ENCODE peak calls at places on chromosomes 16 and 17, in six cellular contexts. One of them, this sample, is unnamed. For H3K4me1 and H3K36me3, the result is how much of the 10 kb centered on the place peaks cover.

GRCh38 chr17:79223471-79223870 is 148.8 kb downstream of the ENGASE start:
- DNase-seq in heart left ventricle: no peak
- DNase-seq in GM23338: no peak
- DNase-seq in tibial nerve: no peak
- DNase-seq in HepG2: no peak
- DNase-seq in neuronal stem cell: no peak
- DNase-seq in this sample: no peak

GRCh38 chr17:7102421-7102820 is 12.2 kb downstream of the ASGR2 start:
- DNase-seq in heart left ventricle: no peak
- DNase-seq in GM23338: no peak
- DNase-seq in tibial nerve: no peak
- DNase-seq in HepG2: no peak
- DNase-seq in neuronal stem cell: no peak
- DNase-seq in this sample: no peak

GRCh38 chr17:71428897-71429296 is 691.9 kb upstream of the SOX9 start:
- DNase-seq in heart left ventricle: no peak
- DNase-seq in GM23338: no peak
- DNase-seq in tibial nerve: no peak
- DNase-seq in HepG2: no peak
- DNase-seq in neuronal stem cell: no peak
- DNase-seq in this sample: no peak

GRCh38 chr16:27315333-27316037 is 1.7 kb downstream of the IL4R start:
- DNase-seq in heart left ventricle: peak
- DNase-seq in GM23338: peak
- DNase-seq in tibial nerve: no peak
- DNase-seq in HepG2: peak
- DNase-seq in neuronal stem cell: no peak
- DNase-seq in this sample: peak

GRCh38 chr17:17001874-17002520 is 30.1 kb upstream of the TNFRSF13B start:
- DNase-seq in heart left ventricle: peak
- DNase-seq in GM23338: peak
- DNase-seq in tibial nerve: peak
- DNase-seq in HepG2: peak
- DNase-seq in neuronal stem cell: peak
- DNase-seq in this sample: peak

GRCh38 chr17:8742274-8742673 is 2.4 kb downstream of the CCDC42 start:
- DNase-seq in heart left ventricle: no peak
- DNase-seq in GM23338: no peak
- DNase-seq in tibial nerve: no peak
- DNase-seq in HepG2: no peak
- DNase-seq in neuronal stem cell: no peak
- DNase-seq in this sample: no peak

GRCh38 chr17:55283256-55283965 is 18.7 kb downstream of the HLF start:
- DNase-seq in heart left ventricle: no peak
- DNase-seq in GM23338: no peak
- DNase-seq in tibial nerve: no peak
- DNase-seq in HepG2: peak
- DNase-seq in neuronal stem cell: no peak
- DNase-seq in this sample: no peak

GRCh38 chr16:787261-787966 is 767 bp downstream of the RPUSD1 start:
- DNase-seq in heart left ventricle: no peak
- DNase-seq in GM23338: no peak
- DNase-seq in tibial nerve: no peak
- DNase-seq in HepG2: no peak
- DNase-seq in neuronal stem cell: no peak
- DNase-seq in this sample: no peak

GRCh38 chr16:84952335-84953050 is 58.8 kb downstream of the ZDHHC7 start:
- DNase-seq in heart left ventricle: peak
- DNase-seq in GM23338: peak
- DNase-seq in tibial nerve: peak
- DNase-seq in HepG2: peak
- DNase-seq in neuronal stem cell: peak
- DNase-seq in this sample: peak

GRCh38 chr16:879986-880385 is 79.5 kb upstream of the GNG13 start:
- DNase-seq in heart left ventricle: no peak
- DNase-seq in GM23338: no peak
- DNase-seq in tibial nerve: no peak
- DNase-seq in HepG2: no peak
- DNase-seq in neuronal stem cell: no peak
- DNase-seq in this sample: no peak

GRCh38 chr17:2466936-2467335 is 44.8 kb downstream of the METTL16 start:
- DNase-seq in heart left ventricle: no peak
- DNase-seq in GM23338: no peak
- DNase-seq in tibial nerve: no peak
- DNase-seq in HepG2: no peak
- DNase-seq in neuronal stem cell: no peak
- DNase-seq in this sample: no peak

GRCh38 chr16:3106205-3106928 is 6.0 kb upstream of the ZNF205 start:
- DNase-seq in heart left ventricle: peak
- DNase-seq in GM23338: peak
- DNase-seq in tibial nerve: peak
- DNase-seq in HepG2: peak
- DNase-seq in neuronal stem cell: peak
- DNase-seq in this sample: peak
- H3K4me1 ChIP-seq in heart left ventricle: under half
- H3K4me1 ChIP-seq in GM23338: under half
- H3K4me1 ChIP-seq in tibial nerve: under half
- H3K4me1 ChIP-seq in HepG2: under half
- H3K4me1 ChIP-seq in neuronal stem cell: under half
- H3K4me1 ChIP-seq in this sample: under half

GRCh38 chr17:82932146-82933005 is 92.6 kb upstream of the ZNF750 start:
- DNase-seq in heart left ventricle: no peak
- DNase-seq in GM23338: no peak
- DNase-seq in tibial nerve: no peak
- DNase-seq in HepG2: no peak
- DNase-seq in neuronal stem cell: no peak
- DNase-seq in this sample: no peak

GRCh38 chr17:82930043-82930923 is 90.5 kb upstream of the ZNF750 start:
- DNase-seq in heart left ventricle: no peak
- DNase-seq in GM23338: no peak
- DNase-seq in tibial nerve: no peak
- DNase-seq in HepG2: no peak
- DNase-seq in neuronal stem cell: no peak
- DNase-seq in this sample: no peak

GRCh38 chr17:82929676-82930042 is 89.8 kb upstream of the ZNF750 start:
- DNase-seq in heart left ventricle: no peak
- DNase-seq in GM23338: no peak
- DNase-seq in tibial nerve: no peak
- DNase-seq in HepG2: no peak
- DNase-seq in neuronal stem cell: no peak
- DNase-seq in this sample: no peak

GRCh38 chr17:82931696-82932060 is 91.9 kb upstream of the ZNF750 start:
- DNase-seq in heart left ventricle: peak
- DNase-seq in GM23338: no peak
- DNase-seq in tibial nerve: peak
- DNase-seq in HepG2: no peak
- DNase-seq in neuronal stem cell: no peak
- DNase-seq in this sample: peak

DNA sequence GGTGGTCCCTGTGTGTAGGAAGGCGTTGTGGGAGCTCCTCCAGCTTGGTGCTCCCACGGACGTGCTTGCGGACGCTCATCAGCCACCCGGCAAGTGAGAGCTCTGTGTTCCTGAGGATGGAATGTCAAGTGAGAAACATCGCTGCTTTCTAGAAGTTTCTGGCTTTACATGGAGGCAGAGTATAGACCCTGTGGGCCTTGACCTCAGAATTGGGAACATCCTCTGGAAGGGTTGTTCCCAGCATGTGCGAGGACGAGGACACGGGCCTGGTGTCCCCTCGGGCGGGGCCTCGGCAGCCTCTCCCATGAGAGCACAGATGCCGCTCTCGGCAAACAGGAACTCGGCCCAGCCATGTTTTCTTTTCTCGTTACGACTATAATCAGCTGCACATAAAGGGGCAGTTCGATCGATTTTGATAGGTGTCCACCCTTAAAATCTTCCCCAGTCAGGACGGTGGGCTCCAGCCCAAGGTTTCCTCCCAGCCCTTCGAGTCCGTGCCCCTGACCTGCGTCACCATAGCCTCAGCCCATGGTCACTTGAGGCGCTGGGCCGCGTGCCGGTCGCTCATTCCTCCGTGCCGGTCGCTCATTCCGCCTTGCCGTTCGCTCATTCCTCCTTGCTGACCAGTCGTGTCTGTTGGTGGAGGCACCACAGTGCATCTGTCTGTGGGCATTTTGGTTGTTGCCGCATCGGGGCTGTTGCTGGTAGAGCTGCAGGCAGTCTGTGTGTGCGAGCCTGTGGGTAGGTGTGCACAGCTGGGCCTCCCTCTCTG is 91.3 kb upstream of the ZNF750 start:
- DNase-seq in heart left ventricle: no peak
- DNase-seq in GM23338: no peak
- DNase-seq in tibial nerve: no peak
- DNase-seq in HepG2: no peak
- DNase-seq in neuronal stem cell: no peak
- DNase-seq in this sample: peak
- H3K36me3 ChIP-seq in heart left ventricle: under half
- H3K36me3 ChIP-seq in GM23338: under half
- H3K36me3 ChIP-seq in tibial nerve: half or more
- H3K36me3 ChIP-seq in HepG2: half or more
- H3K36me3 ChIP-seq in neuronal stem cell: half or more
- H3K36me3 ChIP-seq in this sample: under half

GRCh38 chr17:75637561-75637960 is 4.3 kb downstream of the SMIM5 start:
- DNase-seq in heart left ventricle: no peak
- DNase-seq in GM23338: no peak
- DNase-seq in tibial nerve: no peak
- DNase-seq in HepG2: no peak
- DNase-seq in neuronal stem cell: no peak
- DNase-seq in this sample: peak

GRCh38 chr17:75638893-75639292 is 5.7 kb downstream of the SMIM5 start:
- DNase-seq in heart left ventricle: peak
- DNase-seq in GM23338: no peak
- DNase-seq in tibial nerve: no peak
- DNase-seq in HepG2: no peak
- DNase-seq in neuronal stem cell: no peak
- DNase-seq in this sample: no peak

GRCh38 chr17:75639771-75640555 is 6.7 kb downstream of the SMIM5 start:
- DNase-seq in heart left ventricle: peak
- DNase-seq in GM23338: no peak
- DNase-seq in tibial nerve: no peak
- DNase-seq in HepG2: no peak
- DNase-seq in neuronal stem cell: no peak
- DNase-seq in this sample: peak

GRCh38 chr17:75640556-75641119 is 7.4 kb downstream of the SMIM5 start:
- DNase-seq in heart left ventricle: peak
- DNase-seq in GM23338: no peak
- DNase-seq in tibial nerve: no peak
- DNase-seq in HepG2: no peak
- DNase-seq in neuronal stem cell: no peak
- DNase-seq in this sample: peak

DNA sequence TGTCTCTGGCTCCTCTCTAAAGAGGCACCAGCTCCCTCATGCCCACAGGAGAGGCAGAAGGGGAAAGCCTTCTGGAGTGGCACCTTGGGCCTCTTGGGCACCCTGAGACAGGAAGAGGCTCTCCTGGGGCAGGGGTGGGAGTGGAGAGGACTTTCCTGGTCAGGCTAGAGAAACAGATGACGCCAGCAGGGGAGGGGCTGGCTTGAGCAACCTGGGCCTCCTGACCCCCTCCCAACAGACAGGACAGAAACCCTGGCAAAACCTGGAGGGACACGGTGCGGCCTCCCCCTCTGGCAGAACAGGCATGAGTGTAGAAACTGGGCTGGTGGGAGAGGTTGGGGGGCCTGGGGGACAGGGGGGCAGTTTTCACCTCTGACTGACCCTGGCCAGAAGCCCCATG is 6.1 kb downstream of the SMIM5 start:
- DNase-seq in heart left ventricle: peak
- DNase-seq in GM23338: no peak
- DNase-seq in tibial nerve: no peak
- DNase-seq in HepG2: no peak
- DNase-seq in neuronal stem cell: no peak
- DNase-seq in this sample: no peak
- H3K4me3 ChIP-seq in heart left ventricle: no peak
- H3K4me3 ChIP-seq in GM23338: no peak
- H3K4me3 ChIP-seq in tibial nerve: no peak
- H3K4me3 ChIP-seq in HepG2: no peak
- H3K4me3 ChIP-seq in neuronal stem cell: no peak
- H3K4me3 ChIP-seq in this sample: no peak

DNA sequence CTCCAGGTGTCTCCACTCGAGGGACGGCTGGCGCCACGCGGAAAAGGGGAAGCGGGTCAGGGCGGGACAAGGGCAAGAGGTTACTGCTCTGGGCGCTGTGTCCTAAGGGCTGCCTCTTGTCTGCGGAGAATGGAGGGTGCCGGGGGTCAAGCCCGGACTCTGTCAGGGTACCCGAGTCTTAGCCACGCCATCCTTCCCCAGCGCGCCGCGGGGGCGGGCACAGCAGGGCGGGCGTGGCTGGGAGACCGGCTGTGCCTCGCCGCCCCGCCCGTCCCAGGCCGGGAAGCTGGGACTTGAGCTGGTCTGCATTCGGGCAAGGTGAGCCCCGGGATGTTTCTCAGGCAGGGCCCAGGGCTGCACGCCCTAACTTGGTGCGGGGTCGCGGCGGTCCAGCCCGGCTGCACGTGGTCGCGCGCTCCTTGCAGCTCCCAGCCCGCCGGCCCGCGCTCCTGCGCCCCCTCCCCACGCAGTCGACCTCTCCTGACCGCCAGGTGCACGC is 6.2 kb upstream of the ACTG1 start:
- DNase-seq in heart left ventricle: no peak
- DNase-seq in GM23338: peak
- DNase-seq in tibial nerve: no peak
- DNase-seq in HepG2: no peak
- DNase-seq in neuronal stem cell: no peak
- DNase-seq in this sample: peak
- H3K4me1 ChIP-seq in heart left ventricle: half or more
- H3K4me1 ChIP-seq in GM23338: under half
- H3K4me1 ChIP-seq in tibial nerve: under half
- H3K4me1 ChIP-seq in HepG2: half or more
- H3K4me1 ChIP-seq in neuronal stem cell: under half
- H3K4me1 ChIP-seq in this sample: under half

DNA sequence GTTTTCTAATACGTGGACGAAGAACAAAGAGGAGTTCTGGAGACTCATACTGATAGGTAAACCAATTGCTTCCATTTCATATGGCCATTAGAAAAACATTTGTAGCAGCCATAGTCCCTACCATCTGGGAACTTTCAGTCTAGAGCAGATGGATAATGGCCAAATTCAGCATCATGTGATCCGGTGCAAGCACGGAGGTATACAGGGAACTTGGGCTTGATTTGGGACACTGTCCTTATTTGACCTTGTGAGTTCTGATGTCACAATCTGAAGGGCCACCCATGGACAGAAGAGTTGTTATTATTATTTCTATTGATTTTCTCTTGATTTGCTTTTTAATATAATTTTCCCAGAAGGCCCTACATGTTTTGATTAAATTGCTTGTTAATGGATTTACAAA is 154.6 kb upstream of the ZNF267 start:
- DNase-seq in heart left ventricle: no peak
- DNase-seq in GM23338: no peak
- DNase-seq in tibial nerve: no peak
- DNase-seq in HepG2: no peak
- DNase-seq in neuronal stem cell: no peak
- DNase-seq in this sample: no peak
- H3K36me3 ChIP-seq in heart left ventricle: under half
- H3K36me3 ChIP-seq in GM23338: under half
- H3K36me3 ChIP-seq in tibial nerve: under half
- H3K36me3 ChIP-seq in HepG2: under half
- H3K36me3 ChIP-seq in neuronal stem cell: half or more
- H3K36me3 ChIP-seq in this sample: under half

This sample was measured in pancreas.